ENCODE peak calls at places on chromosomes 1 and 21, in nine cellular contexts. U is lower leg skin, X is A673, B is adrenal gland, R is colonic mucosa, O is adipocyte, E is foreskin fibroblast, D is dorsolateral prefrontal cortex, S is AG09309. I is an unnamed sample.

GRCh38 chr21:44930543-44930981 is 9.3 kb upstream of the SLX9 start:
- DNase-seq in U (no peak), X (peak), B (no peak), R (peak), O (peak), E (no peak), D (no peak), S (no peak), I (peak)

GRCh38 chr21:44304846-44305245 is 5.0 kb downstream of the PFKL start:
- DNase-seq in U (no peak), X (peak), B (no peak), R (peak), O (peak), E (no peak), D (peak), S (no peak), I (peak)

GRCh38 chr1:45009956-45010854 is 919 bp downstream of the HECTD3 start:
- DNase-seq in U (no peak), X (no peak), B (peak), R (peak), O (peak), E (no peak), D (no peak), S (no peak), I (no peak)

GRCh38 chr21:33578959-33579542 is 9.4 kb downstream of the DONSON start:
- DNase-seq in U (no peak), X (no peak), B (no peak), R (no peak), O (no peak), E (peak), D (no peak), S (no peak), I (peak)

GRCh38 chr1:170910273-170910672 is 25.1 kb upstream of the MROH9 start:
- DNase-seq in U (no peak), X (no peak), B (no peak), R (no peak), O (peak), E (peak), D (no peak), S (peak), I (peak)

GRCh38 chr1:201528631-201529260 is 10.2 kb upstream of the NAV1 start:
- DNase-seq in U (no peak), X (no peak), B (no peak), R (no peak), O (no peak), E (no peak), D (no peak), S (no peak), I (peak)

GRCh38 chr21:20040768-20041167 is 957.4 kb upstream of the NCAM2 start:
- DNase-seq in U (no peak), X (no peak), B (no peak), R (no peak), O (no peak), E (no peak), D (no peak), S (no peak), I (no peak)

GRCh38 chr1:103108525-103109150 is 316 bp upstream of the COL11A1 start:
- DNase-seq in U (no peak), X (no peak), B (peak), R (no peak), O (no peak), E (no peak), D (peak), S (no peak), I (peak)

GRCh38 chr21:37208056-37208705 is 59.0 kb downstream of the VPS26C start:
- DNase-seq in U (peak), X (no peak), B (peak), R (no peak), O (no peak), E (peak), D (peak), S (no peak), I (peak)

GRCh38 chr21:23488245-23488644 is 2119.0 kb downstream of the MRPL39 start:
- DNase-seq in U (no peak), X (no peak), B (no peak), R (no peak), O (no peak), E (no peak), D (no peak), S (no peak), I (no peak)

GRCh38 chr1:231603598-231604275 is 22.9 kb upstream of the DISC1 start:
- DNase-seq in U (no peak), X (peak), B (peak), R (peak), O (peak), E (no peak), D (no peak), S (no peak), I (peak)

GRCh38 chr1:11858613-11858967 is at the start of gene NPPB:
- DNase-seq in U (no peak), X (no peak), B (no peak), R (no peak), O (no peak), E (no peak), D (no peak), S (no peak), I (no peak)

GRCh38 chr1:43441894-43442632 is 11.7 kb downstream of the HYI start:
- DNase-seq in U (no peak), X (no peak), B (no peak), R (no peak), O (no peak), E (no peak), D (peak), S (no peak), I (no peak)

DNA sequence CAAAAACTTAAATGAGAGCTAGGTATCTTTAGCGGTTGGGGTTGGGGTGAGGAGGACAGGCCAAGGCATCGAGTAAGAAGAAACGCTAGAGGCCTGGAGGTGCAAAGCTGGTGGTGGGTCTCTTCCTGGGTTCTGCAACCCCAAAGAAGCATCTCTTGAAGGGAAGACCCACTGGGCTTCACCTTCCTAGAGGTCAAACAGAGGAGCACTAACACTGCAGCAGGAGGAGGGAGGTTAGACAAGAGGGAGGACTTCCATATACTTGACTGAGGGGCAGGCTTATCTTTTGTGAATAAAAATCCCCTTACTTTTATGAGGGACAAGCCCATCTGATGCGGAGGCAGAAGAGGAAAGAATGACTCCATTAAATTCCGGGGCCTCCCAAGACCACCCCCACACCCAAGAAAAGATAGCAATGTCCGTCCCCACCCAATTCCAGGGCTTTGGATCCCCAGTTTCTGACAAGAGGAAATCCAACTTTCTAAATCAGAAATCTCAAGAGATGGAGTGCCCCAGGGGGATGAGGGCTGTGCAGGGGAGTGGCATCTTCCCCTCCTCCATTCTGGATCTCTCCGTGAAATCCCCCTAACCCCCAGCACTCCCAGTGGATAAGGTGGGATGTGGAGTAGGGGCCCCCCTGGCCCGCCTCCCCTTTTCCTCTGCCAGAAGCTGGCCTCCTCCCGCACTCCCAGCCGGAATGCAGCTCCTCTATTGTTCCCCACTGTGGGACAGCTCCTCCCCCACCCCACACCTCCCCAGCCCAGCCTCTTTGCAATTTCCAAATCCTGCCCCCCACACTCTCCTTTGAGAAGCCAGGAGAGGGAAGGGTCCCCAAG is 2.3 kb downstream of the MEX3A start:
- DNase-seq in U (no peak), X (no peak), B (no peak), R (no peak), O (peak), E (no peak), D (no peak), S (no peak), I (no peak)
- H3K4me3 ChIP-seq in U (no peak), X (peak), B (no peak), R (no peak), O (no peak), E (peak), D (no peak), S (no peak), I (no peak)

GRCh38 chr1:8426996-8427395 is 109.1 kb downstream of the SLC45A1 start:
- DNase-seq in U (no peak), X (no peak), B (no peak), R (no peak), O (no peak), E (no peak), D (no peak), S (no peak), I (no peak)
- H3K4me3 ChIP-seq in U (no peak), X (no peak), B (no peak), R (no peak), O (no peak), E (no peak), D (no peak), S (no peak), I (no peak)

DNA sequence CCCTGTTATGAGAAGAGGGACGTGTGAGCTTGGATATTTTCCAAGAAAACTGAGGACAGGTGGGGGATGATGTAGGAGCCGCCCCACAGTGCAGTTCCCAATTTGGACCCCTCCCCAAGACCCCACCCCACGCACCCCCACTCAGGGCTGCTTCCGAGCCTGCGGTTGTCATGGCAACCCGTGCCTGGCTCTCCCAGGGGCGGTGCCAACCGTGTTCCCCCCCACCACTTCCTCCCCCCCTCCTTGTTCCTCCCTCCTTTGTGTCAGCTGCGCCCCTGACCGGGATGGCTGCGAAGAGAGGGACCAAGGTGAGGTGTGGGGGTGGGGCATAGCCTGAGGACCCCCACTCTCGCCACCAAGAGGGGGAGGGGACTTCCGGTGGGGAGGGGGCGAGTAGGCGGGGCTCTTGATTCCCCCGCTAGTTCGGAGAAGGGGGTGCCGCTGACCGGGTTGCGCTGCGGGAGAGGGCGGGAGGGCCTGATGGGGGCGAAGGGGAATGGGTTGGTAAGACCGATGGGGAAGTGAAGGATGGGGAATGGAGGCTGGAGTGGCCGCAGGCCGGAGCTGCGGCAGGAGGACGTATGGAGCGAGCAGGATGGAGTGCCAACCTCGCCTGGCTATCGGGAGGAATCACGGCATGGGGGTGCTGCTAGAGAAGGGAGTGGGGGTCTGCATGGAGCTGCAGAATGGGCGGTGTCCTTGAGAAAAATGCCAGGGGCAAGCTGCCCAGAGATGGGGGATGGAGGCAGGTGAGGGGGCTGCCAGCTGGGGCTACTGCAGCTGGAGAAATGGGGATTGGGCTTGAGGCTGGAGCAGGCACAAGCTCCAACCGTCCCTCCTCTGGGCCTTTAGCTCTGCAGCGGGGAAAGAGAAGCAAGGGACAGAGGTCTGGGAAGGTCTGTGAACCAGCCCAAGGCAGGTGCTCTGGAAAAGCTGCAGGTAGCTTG is 958 bp downstream of the TRIM46 start:
- DNase-seq in U (no peak), X (peak), B (peak), R (peak), O (peak), E (no peak), D (peak), S (no peak), I (no peak)
- H3K4me3 ChIP-seq in U (no peak), X (peak), B (no peak), R (peak), O (peak), E (peak), D (peak), S (peak), I (peak)

GRCh38 chr1:40708750-40709099 is 17.2 kb downstream of the NFYC start:
- DNase-seq in U (no peak), X (peak), B (no peak), R (no peak), O (peak), E (peak), D (no peak), S (peak), I (peak)

GRCh38 chr1:40709100-40709801 is 17.7 kb downstream of the NFYC start:
- DNase-seq in U (peak), X (peak), B (peak), R (peak), O (peak), E (peak), D (peak), S (peak), I (peak)

GRCh38 chr1:40710581-40711315 is 19.2 kb downstream of the NFYC start:
- DNase-seq in U (no peak), X (no peak), B (no peak), R (peak), O (peak), E (no peak), D (no peak), S (no peak), I (no peak)

GRCh38 chr1:40711465-40712404 is 20.2 kb downstream of the NFYC start:
- DNase-seq in U (peak), X (no peak), B (no peak), R (peak), O (peak), E (peak), D (no peak), S (no peak), I (peak)

DNA sequence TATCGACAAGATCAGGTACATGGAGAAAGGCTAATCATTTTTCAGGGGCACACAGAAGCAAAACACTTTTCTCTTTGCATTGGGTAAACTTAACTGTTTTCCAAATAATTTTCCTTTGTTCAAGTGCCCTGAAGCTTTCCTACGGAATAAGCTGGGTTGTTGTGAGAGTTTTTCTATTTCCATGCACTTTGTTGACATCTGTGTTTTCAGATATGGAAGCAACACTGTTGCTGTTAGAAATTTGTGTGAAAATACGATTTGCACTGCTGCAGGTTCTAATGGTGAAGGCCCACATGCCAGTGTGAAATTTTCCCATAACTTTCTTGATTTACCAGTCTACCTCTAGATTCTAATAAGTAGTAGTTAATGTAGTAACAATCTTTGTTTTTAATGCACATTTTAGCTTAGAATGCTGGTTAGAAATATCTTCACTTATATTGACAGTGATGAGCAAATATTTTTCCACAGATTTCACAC is 18.3 kb downstream of the NFYC start:
- DNase-seq in U (no peak), X (no peak), B (no peak), R (no peak), O (no peak), E (no peak), D (no peak), S (no peak), I (no peak)
- H3K4me3 ChIP-seq in U (no peak), X (peak), B (peak), R (peak), O (peak), E (peak), D (peak), S (peak), I (peak)

DNA sequence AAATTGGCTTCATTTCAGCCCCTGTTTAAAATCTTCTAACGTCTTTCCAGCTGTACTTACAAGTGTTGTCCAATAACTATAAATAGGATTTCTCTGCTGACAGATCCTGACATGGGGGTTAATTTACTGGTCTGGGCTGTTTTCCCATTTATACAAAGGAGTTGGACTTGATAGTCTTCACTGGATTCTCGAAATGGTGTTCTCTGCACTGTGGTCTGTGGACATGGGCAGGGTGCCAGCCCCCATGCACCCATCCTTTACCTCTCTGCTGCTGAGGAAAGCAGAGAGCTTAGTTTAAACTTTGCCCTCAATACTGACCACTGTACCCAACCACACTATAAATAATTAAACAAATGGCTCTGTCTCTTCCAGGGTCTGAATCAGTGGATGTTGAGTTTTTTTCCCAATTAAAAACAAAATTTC is 5.2 kb downstream of the DIO1 start:
- DNase-seq in U (no peak), X (no peak), B (peak), R (no peak), O (no peak), E (no peak), D (no peak), S (peak), I (peak)
- H3K4me3 ChIP-seq in U (no peak), X (no peak), B (no peak), R (no peak), O (no peak), E (no peak), D (no peak), S (no peak), I (no peak)

GRCh38 chr1:183416850-183417690 is 1.1 kb downstream of the NMNAT2 start:
- DNase-seq in U (no peak), X (peak), B (peak), R (peak), O (peak), E (peak), D (peak), S (no peak), I (peak)

GRCh38 chr1:183417691-183418491 is at the start of gene NMNAT2:
- DNase-seq in U (no peak), X (peak), B (peak), R (no peak), O (peak), E (peak), D (peak), S (no peak), I (no peak)

GRCh38 chr1:183418696-183419095 is 516 bp upstream of the NMNAT2 start:
- DNase-seq in U (no peak), X (no peak), B (no peak), R (no peak), O (no peak), E (no peak), D (no peak), S (no peak), I (no peak)

GRCh38 chr1:183411091-183411490 is 7.1 kb downstream of the NMNAT2 start:
- DNase-seq in U (no peak), X (no peak), B (no peak), R (no peak), O (no peak), E (no peak), D (no peak), S (no peak), I (no peak)

GRCh38 chr1:183414365-183414764 is 3.8 kb downstream of the NMNAT2 start:
- DNase-seq in U (no peak), X (no peak), B (no peak), R (no peak), O (no peak), E (no peak), D (no peak), S (no peak), I (no peak)
- H3K4me3 ChIP-seq in U (no peak), X (no peak), B (no peak), R (no peak), O (no peak), E (no peak), D (no peak), S (no peak), I (no peak)

GRCh38 chr1:198639581-198640235 is 868 bp downstream of the PTPRC start:
- DNase-seq in U (no peak), X (no peak), B (no peak), R (no peak), O (no peak), E (no peak), D (no peak), S (no peak), I (no peak)
- H3K4me3 ChIP-seq in U (no peak), X (no peak), B (no peak), R (peak), O (no peak), E (no peak), D (no peak), S (no peak), I (no peak)

GRCh38 chr1:72285074-72285425 is 2.7 kb upstream of the NEGR1 start:
- DNase-seq in U (peak), X (no peak), B (no peak), R (no peak), O (no peak), E (no peak), D (no peak), S (no peak), I (no peak)
- H3K4me3 ChIP-seq in U (no peak), X (peak), B (no peak), R (peak), O (peak), E (peak), D (peak), S (peak), I (peak)

DNA sequence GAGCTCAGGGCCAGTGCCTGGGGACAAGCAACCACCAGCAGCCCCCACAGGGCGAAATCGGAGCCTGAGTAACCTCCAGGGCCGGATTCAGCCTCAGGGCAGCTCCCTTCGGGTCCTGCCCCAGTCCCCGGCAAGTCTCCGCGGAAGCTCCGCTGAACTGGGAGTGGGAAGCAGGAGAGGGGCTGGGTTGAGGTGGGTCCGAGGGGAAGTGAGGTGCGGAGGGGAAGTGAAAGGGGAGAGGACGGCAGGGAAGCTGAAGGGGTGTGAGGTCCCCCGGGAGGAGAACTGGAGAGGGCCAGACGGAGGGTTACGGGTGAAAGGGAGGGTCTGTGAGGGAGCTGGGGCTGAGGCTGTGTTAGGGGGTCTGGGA is 560 bp downstream of the PADI2 start:
- DNase-seq in U (no peak), X (no peak), B (no peak), R (no peak), O (peak), E (no peak), D (no peak), S (no peak), I (no peak)
- H3K4me3 ChIP-seq in U (no peak), X (peak), B (no peak), R (peak), O (no peak), E (peak), D (peak), S (peak), I (no peak)